ENCODE peak calls at places on chromosomes 16 and 17, in eight cellular contexts. K, W, U, L, Q, D, J and F are unnamed samples. For H3K4me1 and H3K9me3, the result is how much of the 10 kb centered on the place peaks cover.

GRCh38 chr16:50153648-50154368 is 702 bp downstream of the TENT4B start:
- DNase-seq in K (peak), W (peak), U (no peak), L (no peak), Q (peak), D (no peak), J (peak), F (peak)

GRCh38 chr17:869567-870530 is 87.7 kb downstream of the MRM3 start:
- DNase-seq in K (peak), W (no peak), U (peak), L (no peak), Q (no peak), D (no peak), J (peak), F (no peak)

GRCh38 chr16:78297066-78297666 is 197.7 kb downstream of the WWOX start:
- DNase-seq in K (no peak), W (no peak), U (no peak), L (no peak), Q (no peak), D (no peak), J (no peak), F (no peak)

GRCh38 chr17:15955793-15956541 is 11.0 kb downstream of the ADORA2B start:
- DNase-seq in K (no peak), W (no peak), U (no peak), L (no peak), Q (no peak), D (no peak), J (no peak), F (no peak)

GRCh38 chr17:17051380-17051779 is 9.1 kb downstream of the MPRIP start:
- DNase-seq in K (no peak), W (no peak), U (peak), L (no peak), Q (no peak), D (no peak), J (peak), F (peak)

GRCh38 chr17:38742431-38743308 is 5.5 kb downstream of the PCGF2 start:
- DNase-seq in K (no peak), W (no peak), U (no peak), L (no peak), Q (no peak), D (no peak), J (peak), F (no peak)

GRCh38 chr17:34579979-34580684 is 750 bp downstream of the TMEM132E start:
- DNase-seq in K (peak), W (no peak), U (no peak), L (no peak), Q (no peak), D (no peak), J (no peak), F (no peak)

GRCh38 chr17:2102931-2103398 is 48.1 kb downstream of the HIC1 start:
- DNase-seq in K (no peak), W (no peak), U (no peak), L (no peak), Q (no peak), D (no peak), J (no peak), F (no peak)

GRCh38 chr17:67833946-67834631 is 8.8 kb downstream of the BPTF start:
- DNase-seq in K (no peak), W (no peak), U (no peak), L (no peak), Q (no peak), D (no peak), J (no peak), F (no peak)

GRCh38 chr17:9839433-9839832 is 13.7 kb downstream of the GLP2R start:
- DNase-seq in K (peak), W (no peak), U (no peak), L (no peak), Q (no peak), D (no peak), J (no peak), F (no peak)

GRCh38 chr17:50928662-50929061 is 62.5 kb upstream of the TOB1 start:
- DNase-seq in K (no peak), W (no peak), U (no peak), L (no peak), Q (no peak), D (no peak), J (no peak), F (no peak)

GRCh38 chr16:26982422-26982821 is 84.3 kb upstream of the C16orf82 start:
- DNase-seq in K (no peak), W (no peak), U (no peak), L (no peak), Q (no peak), D (no peak), J (no peak), F (no peak)

GRCh38 chr16:55045329-55046145 is 114.9 kb downstream of the IRX5 start:
- DNase-seq in K (no peak), W (no peak), U (no peak), L (no peak), Q (no peak), D (no peak), J (no peak), F (no peak)

GRCh38 chr17:80611831-80612230 is 67.2 kb downstream of the RPTOR start:
- DNase-seq in K (no peak), W (no peak), U (no peak), L (no peak), Q (no peak), D (no peak), J (no peak), F (no peak)

GRCh38 chr16:53984936-53985335 is 281.0 kb downstream of the FTO start:
- DNase-seq in K (no peak), W (no peak), U (no peak), L (no peak), Q (no peak), D (no peak), J (no peak), F (no peak)

GRCh38 chr17:73493212-73493814 is 150.9 kb downstream of the SDK2 start:
- DNase-seq in K (no peak), W (no peak), U (no peak), L (no peak), Q (no peak), D (no peak), J (no peak), F (no peak)

GRCh38 chr16:50335198-50335958 is 33.4 kb downstream of the BRD7 start:
- DNase-seq in K (no peak), W (no peak), U (no peak), L (no peak), Q (no peak), D (no peak), J (no peak), F (no peak)

GRCh38 chr17:33560165-33560564 is 267.1 kb upstream of the ASIC2 start:
- DNase-seq in K (no peak), W (no peak), U (no peak), L (no peak), Q (no peak), D (no peak), J (no peak), F (no peak)

GRCh38 chr16:7849891-7850290 is 517.2 kb downstream of the RBFOX1 start:
- DNase-seq in K (no peak), W (no peak), U (no peak), L (no peak), Q (no peak), D (no peak), J (no peak), F (no peak)

GRCh38 chr16:68665501-68665900 is 20.4 kb downstream of the CDH3 start:
- DNase-seq in K (no peak), W (peak), U (no peak), L (no peak), Q (no peak), D (no peak), J (no peak), F (no peak)

GRCh38 chr16:65598626-65599025 is 476.8 kb upstream of the CDH11 start:
- DNase-seq in K (no peak), W (no peak), U (no peak), L (no peak), Q (no peak), D (peak), J (no peak), F (no peak)

GRCh38 chr17:58352843-58353719 is 1.1 kb upstream of the SUPT4H1 start:
- DNase-seq in K (no peak), W (peak), U (no peak), L (no peak), Q (peak), D (peak), J (no peak), F (peak)

DNA sequence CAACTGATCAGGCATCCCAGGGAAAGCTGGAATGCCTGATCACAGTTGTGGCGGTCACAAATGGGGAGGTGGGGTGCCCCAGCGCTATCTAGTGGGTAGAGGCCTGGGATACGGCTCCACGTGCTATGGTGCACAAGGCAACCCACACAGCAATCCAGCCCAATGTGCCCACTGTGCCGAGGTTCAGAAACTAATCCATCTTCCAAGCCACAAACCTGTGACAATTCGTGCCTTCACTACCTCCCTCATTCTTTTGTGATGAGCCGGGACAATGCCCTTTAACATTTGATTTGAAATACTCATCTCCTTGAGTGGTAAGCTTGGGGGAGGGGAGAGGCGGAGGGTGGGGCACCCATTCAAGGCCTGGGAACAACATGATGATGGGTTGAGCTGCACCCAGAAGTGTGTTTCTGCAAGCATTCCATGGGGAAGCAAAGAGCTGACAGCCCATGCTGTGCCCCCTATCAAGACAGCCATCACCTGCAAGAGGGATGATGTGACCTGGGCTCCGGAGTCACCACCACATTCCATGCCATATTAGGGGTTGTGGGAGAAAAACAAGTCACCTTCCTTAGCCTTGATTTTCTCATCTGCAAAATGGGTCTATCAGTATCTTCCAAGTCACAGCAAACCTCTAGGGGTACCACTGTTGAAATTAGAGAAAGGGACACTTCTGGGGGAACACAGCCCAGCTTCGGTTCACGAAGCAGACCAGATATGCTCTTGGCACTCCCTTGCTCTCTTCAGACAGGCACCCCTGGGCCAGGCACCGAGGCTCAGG is 3.7 kb downstream of the ELOB start:
- DNase-seq in K (no peak), W (peak), U (no peak), L (no peak), Q (no peak), D (no peak), J (no peak), F (peak)
- H3K27ac ChIP-seq in K (no peak), W (no peak), U (no peak), L (peak), Q (no peak), D (peak), J (no peak), F (no peak)

DNA sequence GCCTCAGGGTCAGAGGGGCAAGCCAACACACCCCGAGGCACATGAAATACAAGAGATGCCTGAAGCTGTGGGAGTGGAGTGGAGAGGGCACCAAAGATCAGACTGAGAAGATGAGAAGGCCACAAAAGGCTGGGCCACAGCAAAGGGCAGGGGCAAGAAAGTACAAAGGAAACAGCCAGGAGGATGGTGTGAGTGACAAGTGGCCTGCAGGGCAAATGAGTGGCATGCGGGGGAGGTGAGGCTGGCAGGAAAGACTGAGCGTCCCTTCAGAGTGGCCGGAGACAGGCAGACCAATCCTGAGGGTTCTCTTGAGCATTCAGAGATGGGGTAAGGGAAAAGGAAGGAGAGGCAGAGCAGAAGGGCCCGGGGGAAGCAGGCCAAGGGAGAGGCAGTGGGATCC is 23.2 kb downstream of the HSD11B2 start:
- DNase-seq in K (no peak), W (no peak), U (no peak), L (no peak), Q (no peak), D (no peak), J (no peak), F (no peak)
- H3K4me1 ChIP-seq in K (under half), W (half or more), U (half or more), L (under half), Q (under half), D (under half), J (under half), F (under half)

GRCh38 chr16:35440875-35441274 is 1981.5 kb downstream of the TP53TG3F start:
- DNase-seq in K (no peak), W (no peak), U (no peak), L (no peak), Q (no peak), D (no peak), J (no peak), F (no peak)
- H3K9me3 ChIP-seq in K (under half), W (under half), U (half or more), L (under half), Q (half or more), D (under half), J (under half), F (under half)

GRCh38 chr16:57283214-57283955 is 1.1 kb downstream of the PLLP start:
- DNase-seq in K (no peak), W (peak), U (peak), L (no peak), Q (no peak), D (no peak), J (no peak), F (peak)

GRCh38 chr16:57283956-57284205 is 591 bp downstream of the PLLP start:
- DNase-seq in K (no peak), W (no peak), U (no peak), L (no peak), Q (no peak), D (no peak), J (no peak), F (peak)

GRCh38 chr16:57285379-57285778 is 907 bp upstream of the PLLP start:
- DNase-seq in K (no peak), W (no peak), U (no peak), L (no peak), Q (no peak), D (no peak), J (no peak), F (no peak)

GRCh38 chr16:57284952-57285263 is 436 bp upstream of the PLLP start:
- DNase-seq in K (no peak), W (no peak), U (no peak), L (no peak), Q (no peak), D (no peak), J (no peak), F (no peak)

GRCh38 chr16:57284206-57284951 is at the start of gene PLLP:
- DNase-seq in K (peak), W (peak), U (peak), L (no peak), Q (no peak), D (no peak), J (no peak), F (no peak)
- H3K27ac ChIP-seq in K (peak), W (peak), U (peak), L (peak), Q (no peak), D (no peak), J (no peak), F (no peak)

GRCh38 chr17:40480501-40481003 is 20.9 kb downstream of the TNS4 start:
- DNase-seq in K (peak), W (no peak), U (peak), L (no peak), Q (no peak), D (no peak), J (no peak), F (no peak)

GRCh38 chr17:40482722-40483121 is 18.7 kb downstream of the TNS4 start:
- DNase-seq in K (no peak), W (no peak), U (no peak), L (no peak), Q (no peak), D (no peak), J (no peak), F (no peak)

GRCh38 chr17:40483679-40484078 is 17.7 kb downstream of the TNS4 start:
- DNase-seq in K (no peak), W (no peak), U (no peak), L (no peak), Q (no peak), D (no peak), J (no peak), F (no peak)

GRCh38 chr17:40479754-40480480 is 21.5 kb downstream of the TNS4 start:
- DNase-seq in K (no peak), W (no peak), U (no peak), L (no peak), Q (no peak), D (no peak), J (no peak), F (no peak)

DNA sequence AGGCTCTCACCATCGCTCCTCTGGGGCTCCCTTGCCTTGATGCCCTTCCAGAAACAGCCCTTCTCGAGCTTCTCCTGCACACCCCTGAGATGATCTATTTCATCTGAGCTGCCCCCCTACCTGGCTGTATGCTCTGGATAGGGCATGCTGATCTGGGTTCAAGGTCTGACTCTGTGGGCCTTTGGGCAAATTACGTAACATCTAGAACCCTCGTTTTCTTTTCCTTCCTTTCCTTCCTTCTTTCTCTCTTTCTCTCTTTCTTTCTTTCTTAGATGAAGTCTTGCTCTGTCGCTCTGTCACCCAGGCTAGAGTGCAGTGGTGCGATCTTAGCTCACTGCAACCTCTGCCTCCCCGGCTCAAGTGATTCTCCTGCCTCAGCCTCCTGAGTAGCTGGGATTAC is 20.3 kb downstream of the TNS4 start:
- DNase-seq in K (no peak), W (no peak), U (no peak), L (no peak), Q (no peak), D (no peak), J (no peak), F (no peak)
- H3K4me1 ChIP-seq in K (half or more), W (under half), U (under half), L (under half), Q (under half), D (under half), J (under half), F (under half)

GRCh38 chr16:35560637-35560984 is 2101.2 kb downstream of the TP53TG3F start:
- DNase-seq in K (no peak), W (no peak), U (no peak), L (no peak), Q (no peak), D (no peak), J (no peak), F (no peak)
- H3K9me3 ChIP-seq in K (under half), W (under half), U (under half), L (under half), Q (half or more), D (half or more), J (under half), F (under half)

GRCh38 chr16:16099320-16099719 is 124.0 kb downstream of the ABCC6 start:
- DNase-seq in K (no peak), W (no peak), U (no peak), L (no peak), Q (no peak), D (no peak), J (no peak), F (no peak)
- H3K27ac ChIP-seq in K (no peak), W (no peak), U (no peak), L (peak), Q (peak), D (no peak), J (no peak), F (no peak)